ENCODE peak calls at places on chromosomes 2 and 18, in ten cellular contexts. Z is CD8-positive, alpha-beta T cell; N is HFFc6; S is CD4-positive, alpha-beta T cell; I is CD14-positive monocyte; J is activated CD8-positive, alpha-beta T cell treated with anti-CD3 and anti-CD28 coated beads for 36 hours; A is tibial artery; G is pancreas; Q is mammary epithelial cell; E is choroid plexus epithelial cell. W is an unnamed sample.

GRCh38 chr2:164757934-164758695 is 83.5 kb downstream of the COBLL1 start:
- DNase-seq in Z (no peak), N (peak), S (no peak), I (no peak), J (no peak), A (no peak), G (no peak), Q (peak), E (peak), W (no peak)

GRCh38 chr18:34729264-34729663 is 19.2 kb downstream of the DTNA start:
- DNase-seq in Z (no peak), N (peak), S (no peak), I (no peak), J (peak), A (no peak), G (no peak), Q (peak), E (peak), W (no peak)

GRCh38 chr18:70659026-70659726 is 370.3 kb downstream of the SOCS6 start:
- DNase-seq in Z (peak), N (no peak), S (peak), I (no peak), J (peak), A (no peak), G (no peak), Q (no peak), E (peak), W (no peak)

GRCh38 chr2:168247341-168248305 is at the start of gene STK39:
- DNase-seq in Z (peak), N (peak), S (peak), I (no peak), J (peak), A (peak), G (peak), Q (peak), E (peak), W (no peak)

GRCh38 chr2:186484062-186484735 is 1.9 kb upstream of the ZC3H15 start:
- DNase-seq in Z (no peak), N (no peak), S (no peak), I (no peak), J (no peak), A (no peak), G (no peak), Q (no peak), E (no peak), W (no peak)

GRCh38 chr2:163348843-163349395 is 386.9 kb downstream of the FIGN start:
- DNase-seq in Z (no peak), N (peak), S (no peak), I (no peak), J (no peak), A (no peak), G (no peak), Q (peak), E (peak), W (no peak)

GRCh38 chr2:221896505-221897151 is 324.5 kb upstream of the EPHA4 start:
- DNase-seq in Z (no peak), N (no peak), S (no peak), I (no peak), J (no peak), A (peak), G (no peak), Q (peak), E (no peak), W (no peak)

GRCh38 chr2:204012081-204012653 is 75.6 kb downstream of the ICOS start:
- DNase-seq in Z (no peak), N (no peak), S (no peak), I (no peak), J (no peak), A (no peak), G (peak), Q (peak), E (no peak), W (no peak)

GRCh38 chr2:51995293-51995692 is 963.4 kb upstream of the NRXN1 start:
- DNase-seq in Z (no peak), N (peak), S (no peak), I (no peak), J (no peak), A (no peak), G (no peak), Q (peak), E (peak), W (no peak)

GRCh38 chr2:128590309-128591021 is 271.8 kb upstream of the HS6ST1 start:
- DNase-seq in Z (no peak), N (no peak), S (no peak), I (no peak), J (no peak), A (no peak), G (no peak), Q (no peak), E (no peak), W (no peak)

GRCh38 chr2:203567786-203568185 is 32.7 kb upstream of the RAPH1 start:
- DNase-seq in Z (no peak), N (no peak), S (no peak), I (no peak), J (no peak), A (no peak), G (no peak), Q (no peak), E (peak), W (no peak)

GRCh38 chr18:35106845-35107148 is 65.6 kb downstream of the MAPRE2 start:
- DNase-seq in Z (no peak), N (no peak), S (no peak), I (no peak), J (no peak), A (no peak), G (no peak), Q (no peak), E (no peak), W (no peak)

GRCh38 chr2:221572821-221573429 is 821 bp upstream of the EPHA4 start:
- DNase-seq in Z (peak), N (peak), S (peak), I (no peak), J (peak), A (no peak), G (no peak), Q (peak), E (peak), W (no peak)

GRCh38 chr2:24016376-24016761 is 6.5 kb downstream of the MFSD2B start:
- DNase-seq in Z (no peak), N (no peak), S (no peak), I (no peak), J (no peak), A (no peak), G (no peak), Q (no peak), E (no peak), W (no peak)

GRCh38 chr2:45337396-45337795 is 273.7 kb downstream of the SRBD1 start:
- DNase-seq in Z (no peak), N (no peak), S (no peak), I (no peak), J (no peak), A (no peak), G (no peak), Q (no peak), E (no peak), W (no peak)

GRCh38 chr2:17545680-17546613 is 5.5 kb downstream of the VSNL1 start:
- DNase-seq in Z (no peak), N (no peak), S (no peak), I (no peak), J (no peak), A (no peak), G (no peak), Q (no peak), E (no peak), W (no peak)

GRCh38 chr18:43571078-43571689 is 293.9 kb upstream of the SYT4 start:
- DNase-seq in Z (no peak), N (peak), S (no peak), I (no peak), J (peak), A (no peak), G (peak), Q (peak), E (peak), W (no peak)

GRCh38 chr2:230305416-230306275 is 21.3 kb upstream of the SP140L start:
- DNase-seq in Z (no peak), N (no peak), S (no peak), I (no peak), J (no peak), A (no peak), G (no peak), Q (no peak), E (no peak), W (no peak)

GRCh38 chr18:53698907-53699306 is 525.6 kb downstream of the MBD2 start:
- DNase-seq in Z (no peak), N (no peak), S (no peak), I (no peak), J (peak), A (no peak), G (peak), Q (peak), E (peak), W (no peak)
- TF ChIP-seq CTCF in Z (no peak), N (peak), S (no peak), I (no peak), J (no peak), A (peak), G (no peak), Q (peak), E (peak), W (peak)

DNA sequence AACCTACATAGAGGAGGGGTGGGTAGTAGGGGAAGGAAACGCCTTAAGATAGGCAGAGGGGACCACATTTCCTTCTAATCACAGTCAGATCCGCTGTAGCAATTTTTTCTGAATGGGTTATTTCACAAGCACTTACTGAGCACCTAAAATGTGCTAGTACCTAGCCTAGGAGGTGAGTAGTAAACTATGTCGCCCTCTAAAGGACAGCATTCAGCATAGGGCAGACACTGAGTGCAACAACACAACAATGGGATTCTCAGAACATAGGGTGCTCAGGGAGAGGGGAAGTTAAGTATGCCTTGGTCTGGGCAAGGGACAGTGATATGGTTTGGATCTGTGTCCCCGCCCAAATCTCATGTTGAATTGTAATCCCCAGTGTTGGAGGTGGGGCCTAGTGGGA is 166.1 kb upstream of the RAB6C start:
- DNase-seq in Z (no peak), N (no peak), S (no peak), I (no peak), J (no peak), A (no peak), G (no peak), Q (no peak), E (no peak), W (no peak)
- TF ChIP-seq CTCF in Z (no peak), N (no peak), S (no peak), I (peak), J (no peak), A (no peak), G (no peak), Q (peak), E (no peak), W (no peak)

GRCh38 chr2:43748333-43748732 is 25.5 kb upstream of the DYNC2LI1 start:
- DNase-seq in Z (no peak), N (no peak), S (no peak), I (no peak), J (peak), A (no peak), G (no peak), Q (no peak), E (no peak), W (no peak)

GRCh38 chr2:43743706-43744105 is 30.1 kb upstream of the DYNC2LI1 start:
- DNase-seq in Z (no peak), N (no peak), S (no peak), I (no peak), J (no peak), A (no peak), G (no peak), Q (no peak), E (no peak), W (no peak)

GRCh38 chr2:43749583-43749982 is 24.3 kb upstream of the DYNC2LI1 start:
- DNase-seq in Z (no peak), N (no peak), S (no peak), I (no peak), J (no peak), A (no peak), G (no peak), Q (no peak), E (no peak), W (no peak)

GRCh38 chr2:43745457-43745856 is 28.4 kb upstream of the DYNC2LI1 start:
- DNase-seq in Z (no peak), N (peak), S (no peak), I (no peak), J (no peak), A (no peak), G (no peak), Q (no peak), E (peak), W (no peak)
- TF ChIP-seq CTCF in Z (no peak), N (no peak), S (no peak), I (no peak), J (no peak), A (no peak), G (no peak), Q (no peak), E (no peak), W (no peak)

GRCh38 chr2:109204412-109204811 is 75.4 kb downstream of the SH3RF3 start:
- DNase-seq in Z (no peak), N (no peak), S (no peak), I (no peak), J (no peak), A (no peak), G (no peak), Q (no peak), E (no peak), W (no peak)
- TF ChIP-seq CTCF in Z (no peak), N (no peak), S (no peak), I (no peak), J (no peak), A (no peak), G (no peak), Q (no peak), E (no peak), W (no peak)

GRCh38 chr2:201432038-201432437 is 19.2 kb downstream of the TRAK2 start:
- DNase-seq in Z (no peak), N (peak), S (no peak), I (no peak), J (no peak), A (no peak), G (no peak), Q (peak), E (peak), W (no peak)

GRCh38 chr2:201430839-201431238 is 20.4 kb downstream of the TRAK2 start:
- DNase-seq in Z (no peak), N (no peak), S (no peak), I (no peak), J (no peak), A (no peak), G (no peak), Q (no peak), E (no peak), W (no peak)

GRCh38 chr2:201436141-201436540 is 15.1 kb downstream of the TRAK2 start:
- DNase-seq in Z (no peak), N (no peak), S (no peak), I (no peak), J (no peak), A (no peak), G (no peak), Q (no peak), E (no peak), W (no peak)

GRCh38 chr2:201433389-201433995 is 17.8 kb downstream of the TRAK2 start:
- DNase-seq in Z (no peak), N (no peak), S (no peak), I (no peak), J (no peak), A (no peak), G (no peak), Q (no peak), E (no peak), W (no peak)

DNA sequence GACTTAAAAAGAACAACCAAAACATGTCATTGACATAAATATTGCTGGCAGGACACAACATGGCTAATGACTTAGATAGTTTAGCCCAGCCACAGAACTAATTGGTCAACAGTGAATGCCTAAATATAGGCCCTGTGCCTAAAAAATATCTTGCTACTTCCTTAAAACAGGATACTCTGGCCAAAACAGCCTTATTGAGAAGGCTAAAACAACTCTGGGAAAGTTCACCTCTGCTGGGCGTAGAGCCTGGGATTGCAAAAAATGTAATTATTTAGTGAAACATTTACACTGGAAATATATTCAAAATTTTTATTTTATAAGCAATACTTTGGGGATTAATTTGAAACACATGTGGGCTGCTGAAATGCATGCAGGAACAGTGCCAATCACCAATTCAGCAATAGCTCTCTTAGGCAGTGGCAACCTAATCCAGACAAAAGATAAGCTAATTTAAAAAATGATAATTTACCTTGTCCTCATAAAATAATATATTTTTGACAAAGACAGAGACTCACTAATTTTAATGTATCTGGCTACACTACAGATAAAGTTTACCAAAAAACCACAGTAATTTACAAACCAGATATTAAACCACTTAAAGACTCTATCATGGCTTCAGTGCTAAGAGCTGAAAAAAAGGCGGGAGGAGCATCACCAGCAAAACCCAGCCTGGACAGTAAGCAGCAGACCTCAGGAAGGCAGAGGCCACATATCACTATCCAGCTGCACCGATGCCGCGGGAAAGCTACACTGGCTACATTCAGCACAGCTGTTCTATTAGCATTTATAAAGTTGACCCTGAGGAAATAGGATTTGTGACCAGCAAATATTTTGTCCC is 18.5 kb downstream of the TRAK2 start:
- DNase-seq in Z (no peak), N (peak), S (no peak), I (no peak), J (no peak), A (no peak), G (no peak), Q (no peak), E (peak), W (no peak)
- TF ChIP-seq CTCF in Z (no peak), N (no peak), S (no peak), I (no peak), J (no peak), A (no peak), G (no peak), Q (no peak), E (no peak), W (no peak)

DNA sequence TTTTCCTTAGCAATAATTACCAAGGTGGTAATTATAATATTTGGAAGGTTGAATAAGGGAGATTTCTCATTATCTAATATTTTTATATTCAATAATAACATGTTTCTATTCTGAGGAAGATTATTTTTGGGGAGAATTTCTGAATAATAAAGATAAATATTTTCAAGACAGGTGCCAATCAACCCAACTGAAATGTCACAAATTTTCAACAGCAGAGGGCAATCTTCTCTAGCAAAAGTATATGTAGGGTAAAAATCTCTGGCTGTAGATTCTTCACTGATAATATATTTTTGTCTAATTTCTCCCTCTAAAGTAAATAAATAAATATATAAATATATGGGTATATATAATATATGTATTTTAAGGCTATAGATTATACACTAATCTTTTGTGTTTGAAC is 1187.2 kb upstream of the CRIM1 start:
- DNase-seq in Z (no peak), N (no peak), S (no peak), I (no peak), J (no peak), A (no peak), G (no peak), Q (no peak), E (no peak), W (no peak)
- TF ChIP-seq CTCF in Z (no peak), N (no peak), S (no peak), I (no peak), J (no peak), A (peak), G (no peak), Q (no peak), E (no peak), W (peak)

W was measured in chondrocyte.